ENCODE peak calls at places on chromosomes 11 and 22, in seven cellular contexts. A is H1, W is fibroblast of lung, D is tibial nerve, V is ovary, O is RWPE1, H is dorsolateral prefrontal cortex. I is an unnamed sample.

GRCh38 chr11:33987975-33988580 is 63.5 kb upstream of the CAPRIN1 start:
- DNase-seq in V (peak; percentile 63), H (peak; percentile 74), D (peak; percentile 35), W (peak; percentile 90), O (peak; percentile 46), A (no peak), I (peak; percentile 74)

GRCh38 chr22:30246962-30247376 is 410 bp upstream of the LIF start:
- DNase-seq in V (no peak), O (no peak), D (no peak), H (no peak), W (no peak), A (no peak), I (no peak)

GRCh38 chr11:2592559-2593392 is 107.0 kb downstream of the KCNQ1OT1 start:
- DNase-seq in V (no peak), O (no peak), D (no peak), H (peak; percentile 37), W (no peak), A (no peak), I (peak; percentile 10)

GRCh38 chr11:114553642-114554041 is 6.0 kb downstream of the NXPE1 start:
- DNase-seq in H (no peak), O (no peak), W (no peak), V (no peak), A (no peak), D (no peak), I (no peak)

GRCh38 chr11:105168457-105168856 is 28.9 kb upstream of the CARD18 start:
- DNase-seq in A (no peak), D (no peak), O (no peak), W (no peak), V (no peak), H (no peak), I (no peak)

GRCh38 chr22:50030315-50031188 is 18.0 kb upstream of the IL17REL start:
- DNase-seq in A (peak; percentile 57), D (peak; percentile 52), W (peak; percentile 59), V (peak; percentile 72), O (peak; percentile 69), H (peak; percentile 83), I (peak; percentile 98)

GRCh38 chr22:30626413-30626812 is 9.2 kb upstream of the SLC35E4 start:
- DNase-seq in V (no peak), W (no peak), A (no peak), O (no peak), H (no peak), D (no peak), I (no peak)

GRCh38 chr11:69925366-69926196 is 106.4 kb upstream of the FGF3 start:
- DNase-seq in V (no peak), H (no peak), O (no peak), W (no peak), D (no peak), A (no peak), I (no peak)

GRCh38 chr11:84103096-84103495 is 816.9 kb upstream of the CCDC90B start:
- DNase-seq in D (no peak), O (no peak), W (no peak), A (no peak), H (peak; percentile 56), V (no peak), I (no peak)

GRCh38 chr11:109432105-109432504 is 10.1 kb downstream of the C11orf87 start:
- DNase-seq in A (no peak), D (no peak), H (no peak), V (no peak), O (no peak), W (no peak), I (no peak)

GRCh38 chr11:74783241-74783871 is 34.7 kb downstream of the RNF169 start:
- DNase-seq in W (peak; percentile 29), D (no peak), A (no peak), H (no peak), O (peak; percentile 50), V (no peak), I (no peak)

GRCh38 chr11:94272738-94273313 is 31.6 kb upstream of the IZUMO1R start:
- DNase-seq in O (no peak), W (peak; percentile 43), H (no peak), V (peak; percentile 31), A (no peak), D (no peak), I (no peak)

GRCh38 chr22:49549256-49549655 is 278.4 kb downstream of the BRD1 start:
- DNase-seq in H (peak; percentile 17), W (no peak), O (no peak), A (no peak), V (no peak), D (no peak), I (no peak)

GRCh38 chr11:88434333-88434976 is 96.9 kb upstream of the CTSC start:
- DNase-seq in V (no peak), D (no peak), O (no peak), A (no peak), W (no peak), H (no peak), I (no peak)
- TF ChIP-seq CTCF in V (no peak), D (no peak), O (no peak), A (no peak), W (no peak), H (no peak), I (no peak)

GRCh38 chr11:116171271-116172140 is 601.3 kb downstream of the BUD13 start:
- DNase-seq in A (no peak), H (no peak), W (no peak), O (no peak), D (no peak), V (no peak), I (no peak)

GRCh38 chr11:116172156-116172555 is 600.6 kb downstream of the BUD13 start:
- DNase-seq in V (no peak), A (no peak), H (no peak), O (no peak), D (no peak), W (no peak), I (no peak)

GRCh38 chr11:116169776-116170175 is 603.0 kb downstream of the BUD13 start:
- DNase-seq in W (no peak), V (no peak), D (no peak), H (no peak), O (no peak), A (no peak), I (no peak)

GRCh38 chr11:116168459-116168787 is 604.4 kb downstream of the BUD13 start:
- DNase-seq in V (no peak), A (no peak), H (no peak), O (no peak), W (no peak), D (no peak), I (no peak)

GRCh38 chr11:116170526-116171120 is 602.2 kb downstream of the BUD13 start:
- DNase-seq in W (no peak), V (no peak), O (no peak), D (no peak), H (no peak), A (no peak), I (no peak)
- TF ChIP-seq CTCF in W (no peak), V (no peak), O (no peak), D (no peak), H (no peak), A (peak; percentile 68), I (peak; percentile 23)

DNA sequence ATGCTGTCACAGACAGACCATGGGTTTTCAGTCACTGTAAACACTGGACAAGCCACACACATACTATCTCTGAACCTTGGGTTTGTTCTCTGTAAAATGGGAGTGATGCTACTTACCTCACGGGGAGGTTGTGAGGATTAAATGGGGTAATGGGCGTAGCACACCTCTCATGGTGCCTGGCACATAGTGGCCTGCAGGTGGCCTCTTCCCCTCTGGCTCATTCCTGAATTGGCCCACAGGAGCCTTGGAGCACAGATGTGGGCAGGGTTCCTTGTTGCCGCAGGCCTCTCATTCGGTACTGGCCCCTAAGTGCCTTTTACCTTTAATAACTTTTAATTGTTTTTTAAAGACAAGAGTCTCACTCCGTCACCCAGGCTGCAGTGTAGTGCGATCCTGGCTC is 11.7 kb downstream of the MICAL2 start:
- DNase-seq in D (no peak), O (peak; percentile 22), V (no peak), H (no peak), W (no peak), A (no peak), I (no peak)
- TF ChIP-seq CTCF in D (peak; percentile 12), O (no peak), V (no peak), H (no peak), W (peak; percentile 46), A (peak; percentile 93), I (peak; percentile 40)

GRCh38 chr11:32450372-32450771 is 15.0 kb upstream of the WT1 start:
- DNase-seq in D (no peak), W (no peak), O (no peak), H (no peak), A (no peak), V (no peak), I (no peak)

GRCh38 chr11:32447252-32447651 is 11.9 kb upstream of the WT1 start:
- DNase-seq in V (peak; percentile 28), A (no peak), H (no peak), O (no peak), W (no peak), D (no peak), I (no peak)

GRCh38 chr11:32451808-32452207 is 16.5 kb upstream of the WT1 start:
- DNase-seq in O (no peak), V (peak; percentile 42), H (no peak), W (no peak), D (no peak), A (no peak), I (no peak)

GRCh38 chr11:32446227-32446626 is 10.9 kb upstream of the WT1 start:
- DNase-seq in D (no peak), O (no peak), V (peak; percentile 25), W (no peak), A (no peak), H (no peak), I (no peak)

GRCh38 chr11:32448232-32448631 is 12.9 kb upstream of the WT1 start:
- DNase-seq in O (no peak), V (no peak), W (no peak), A (no peak), D (no peak), H (no peak), I (no peak)
- TF ChIP-seq CTCF in O (no peak), V (no peak), W (peak; percentile 28), A (peak; percentile 67), D (no peak), H (no peak), I (peak; percentile 23)

GRCh38 chr11:86632499-86633269 is 39.7 kb downstream of the ME3 start:
- DNase-seq in D (no peak), H (no peak), O (peak; percentile 87), W (peak; percentile 91), V (peak; percentile 33), A (peak; percentile 39), I (no peak)
- TF ChIP-seq CTCF in D (peak; percentile 26), H (no peak), O (no peak), W (peak; percentile 45), V (no peak), A (peak; percentile 37), I (no peak)

DNA sequence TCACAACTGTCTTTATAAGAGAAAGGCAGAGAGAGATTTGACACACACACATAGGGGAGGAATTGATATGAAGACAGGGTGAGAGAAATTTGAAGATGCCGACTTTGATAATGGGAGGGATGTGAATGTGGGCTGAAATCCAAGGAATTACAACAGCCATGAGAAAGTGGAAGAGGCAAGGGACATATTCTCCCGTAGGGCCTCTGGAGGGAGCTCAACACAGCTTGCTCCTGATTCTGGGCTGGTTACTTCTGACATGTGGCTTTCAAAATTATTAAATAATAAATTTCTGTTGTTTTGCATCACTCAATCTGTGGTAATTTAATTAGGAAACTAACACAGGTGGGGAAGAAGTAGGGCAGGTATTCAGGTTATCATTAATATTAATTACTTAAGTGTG is 282.9 kb downstream of the LUZP2 start:
- DNase-seq in W (peak; percentile 31), V (no peak), H (no peak), A (no peak), D (no peak), O (no peak), I (no peak)
- TF ChIP-seq CTCF in W (peak; percentile 43), V (no peak), H (no peak), A (peak; percentile 59), D (no peak), O (no peak), I (no peak)

GRCh38 chr11:92861641-92862040 is 107.8 kb upstream of the MTNR1B start:
- DNase-seq in V (no peak), O (no peak), W (peak; percentile 57), H (no peak), D (no peak), A (no peak), I (no peak)
- TF ChIP-seq CTCF in V (no peak), O (no peak), W (peak; percentile 25), H (no peak), D (no peak), A (peak; percentile 43), I (no peak)

I was measured in GM13977.